ENCODE peak calls at places on chromosomes 7 and 10, in eight cellular contexts. D is T-helper 1 cell, Z is tibial nerve, F is foreskin keratinocyte, V is pons, R is HS-5, L is HT-29, K is endodermal cell. N is an unnamed sample.

GRCh38 chr7:86932038-86932512 is 127.4 kb downstream of the ELAPOR2 start:
- DNase-seq in V (no peak), L (no peak), R (peak), Z (peak), F (peak), K (no peak), D (no peak), N (no peak)

GRCh38 chr10:88168171-88169036 is 305.0 kb downstream of the PTEN start:
- DNase-seq in Z (no peak), V (no peak), F (no peak), L (no peak), R (no peak), K (no peak), D (no peak), N (no peak)

GRCh38 chr10:12705943-12706342 is 295.6 kb downstream of the CCDC3 start:
- DNase-seq in D (no peak), Z (no peak), F (no peak), L (no peak), R (no peak), V (no peak), K (no peak), N (no peak)

GRCh38 chr7:81264116-81264515 is 345.3 kb upstream of the SEMA3C start:
- DNase-seq in R (no peak), L (peak), K (no peak), F (peak), Z (no peak), D (no peak), V (no peak), N (no peak)

GRCh38 chr10:49385939-49386922 is 9.7 kb downstream of the DRGX start:
- DNase-seq in V (no peak), K (no peak), Z (no peak), D (no peak), L (no peak), R (no peak), F (no peak), N (no peak)

GRCh38 chr10:81428456-81429134 is 446.4 kb upstream of the NRG3 start:
- DNase-seq in F (no peak), V (no peak), K (no peak), R (no peak), Z (no peak), D (no peak), L (no peak), N (no peak)

GRCh38 chr7:141071855-141072547 is 1.9 kb upstream of the TMEM178B start:
- DNase-seq in L (no peak), K (peak), R (no peak), Z (no peak), V (no peak), F (no peak), D (no peak), N (no peak)

GRCh38 chr7:26489404-26489803 is 197.7 kb downstream of the SNX10 start:
- DNase-seq in D (no peak), R (no peak), L (no peak), Z (no peak), K (no peak), V (no peak), F (no peak), N (no peak)

GRCh38 chr7:114413741-114414140 is 874 bp upstream of the FOXP2 start:
- DNase-seq in D (no peak), L (no peak), V (no peak), Z (no peak), R (no peak), K (no peak), F (peak), N (no peak)

GRCh38 chr7:97025130-97025499 is 484 bp upstream of the DLX5 start:
- DNase-seq in D (no peak), F (no peak), L (no peak), V (no peak), K (no peak), Z (no peak), R (no peak), N (no peak)

GRCh38 chr7:26603631-26604030 is 260.8 kb downstream of the SKAP2 start:
- DNase-seq in K (peak), Z (no peak), R (no peak), F (peak), V (no peak), D (no peak), L (no peak), N (no peak)

GRCh38 chr10:88120599-88121333 is 257.3 kb downstream of the PTEN start:
- DNase-seq in D (no peak), L (no peak), F (no peak), K (no peak), Z (no peak), R (no peak), V (no peak), N (no peak)

GRCh38 chr10:58512470-58513188 is at the start of gene BICC1:
- DNase-seq in K (peak), L (no peak), Z (peak), V (peak), D (no peak), F (no peak), R (no peak), N (no peak)

GRCh38 chr10:44731271-44731670 is 179.9 kb upstream of the TMEM72 start:
- DNase-seq in D (no peak), K (no peak), V (no peak), F (no peak), R (no peak), L (no peak), Z (no peak), N (no peak)

GRCh38 chr10:102919237-102919959 is 1.3 kb downstream of the CNNM2 start:
- DNase-seq in L (no peak), K (peak), D (no peak), V (no peak), R (no peak), Z (no peak), F (no peak), N (no peak)

GRCh38 chr10:71878327-71879034 is 27.4 kb upstream of the PSAP start:
- DNase-seq in Z (no peak), V (no peak), R (no peak), F (no peak), D (no peak), K (peak), L (no peak), N (peak)

GRCh38 chr10:14820775-14821154 is 17.1 kb downstream of the CDNF start:
- DNase-seq in F (no peak), R (no peak), D (no peak), L (no peak), Z (no peak), K (no peak), V (no peak), N (no peak)

GRCh38 chr10:108112218-108112617 is 947.7 kb upstream of the SORCS1 start:
- DNase-seq in D (no peak), Z (no peak), R (no peak), L (peak), V (no peak), K (no peak), F (no peak), N (no peak)

GRCh38 chr7:18016547-18017444 is 10.8 kb downstream of the PRPS1L1 start:
- DNase-seq in R (no peak), D (no peak), L (no peak), V (no peak), F (no peak), Z (no peak), K (no peak), N (no peak)

GRCh38 chr10:120180160-120180559 is 276.9 kb upstream of the PLPP4 start:
- DNase-seq in V (no peak), K (no peak), Z (no peak), F (no peak), R (no peak), L (no peak), D (no peak), N (no peak)

GRCh38 chr7:156156734-156157408 is 344.6 kb upstream of the SHH start:
- DNase-seq in D (no peak), V (peak), K (peak), L (peak), R (no peak), Z (no peak), F (no peak), N (no peak)

GRCh38 chr7:129989466-129989865 is 36.7 kb upstream of the UBE2H start:
- DNase-seq in V (no peak), R (no peak), F (no peak), K (no peak), L (no peak), Z (no peak), D (no peak), N (peak)

GRCh38 chr10:124523886-124524285 is 62.3 kb downstream of the LHPP start:
- DNase-seq in R (no peak), L (no peak), D (no peak), F (no peak), Z (no peak), K (no peak), V (no peak), N (no peak)

GRCh38 chr7:138963675-138964074 is 17.5 kb downstream of the KIAA1549 start:
- DNase-seq in L (no peak), F (no peak), V (no peak), K (no peak), Z (no peak), R (no peak), D (no peak), N (no peak)

GRCh38 chr7:42745357-42746022 is 166.4 kb downstream of the C7orf25 start:
- DNase-seq in Z (peak), F (no peak), R (no peak), V (no peak), K (peak), D (no peak), L (peak), N (peak)